ENCODE peak calls at places on chromosomes 12 and 14, in nine cellular contexts. J is AG09319; Y is natural killer cell; K is lower leg skin; C is NCI-H748 treated with DMSO at 0.1 percent for 48 hours; N is activated CD4-positive, alpha-beta T cell treated with anti-CD3 and anti-CD28 coated beads, Interleukin-2, amount 50 U/mL, for 24 hours; F is anterior cingulate cortex; V is posterior vena cava; R is ELR. P is an unnamed sample.

GRCh38 chr14:80930836-80931389 is 10.6 kb downstream of the CEP128 start:
- DNase-seq in J (peak), Y (no peak), K (no peak), C (no peak), N (peak), F (no peak), V (no peak), R (peak), P (peak)

GRCh38 chr14:69505338-69506240 is 21.1 kb downstream of the PLEKHD1 start:
- DNase-seq in J (no peak), Y (no peak), K (peak), C (no peak), N (no peak), F (no peak), V (no peak), R (peak), P (peak)

GRCh38 chr12:15855646-15856045 is 26.5 kb upstream of the STRAP start:
- DNase-seq in J (no peak), Y (no peak), K (no peak), C (no peak), N (no peak), F (no peak), V (no peak), R (peak), P (peak)

GRCh38 chr14:68269136-68269535 is 449.6 kb downstream of the RAD51B start:
- DNase-seq in J (no peak), Y (peak), K (no peak), C (no peak), N (no peak), F (no peak), V (no peak), R (peak), P (no peak)

GRCh38 chr14:21204167-21205025 is 48.5 kb upstream of the OR5AU1 start:
- DNase-seq in J (no peak), Y (no peak), K (no peak), C (no peak), N (no peak), F (no peak), V (peak), R (no peak), P (no peak)

GRCh38 chr14:74912801-74913200 is 10.3 kb downstream of the RPS6KL1 start:
- DNase-seq in J (no peak), Y (no peak), K (peak), C (no peak), N (no peak), F (no peak), V (no peak), R (no peak), P (no peak)

GRCh38 chr14:31992051-31992450 is 85.1 kb upstream of the ARHGAP5 start:
- DNase-seq in J (no peak), Y (no peak), K (no peak), C (no peak), N (no peak), F (no peak), V (no peak), R (peak), P (peak)

GRCh38 chr14:50038398-50039119 is 77.8 kb downstream of the VCPKMT start:
- DNase-seq in J (peak), Y (no peak), K (no peak), C (no peak), N (peak), F (no peak), V (no peak), R (peak), P (peak)

GRCh38 chr12:76882367-76882766 is 3.5 kb upstream of the CSRP2 start:
- DNase-seq in J (no peak), Y (no peak), K (no peak), C (no peak), N (no peak), F (no peak), V (no peak), R (no peak), P (no peak)

GRCh38 chr12:72547593-72547992 is 275.4 kb downstream of the TRHDE start:
- DNase-seq in J (peak), Y (no peak), K (no peak), C (no peak), N (no peak), F (no peak), V (no peak), R (peak), P (peak)

GRCh38 chr14:102183922-102184677 is 44.4 kb downstream of the WDR20 start:
- DNase-seq in J (no peak), Y (no peak), K (no peak), C (no peak), N (peak), F (peak), V (no peak), R (no peak), P (no peak)

GRCh38 chr14:73207615-73208014 is 29.7 kb upstream of the PAPLN start:
- DNase-seq in J (no peak), Y (no peak), K (no peak), C (no peak), N (no peak), F (no peak), V (no peak), R (no peak), P (no peak)

GRCh38 chr14:54106802-54107377 is 150.3 kb upstream of the BMP4 start:
- DNase-seq in J (no peak), Y (no peak), K (no peak), C (no peak), N (no peak), F (no peak), V (no peak), R (peak), P (peak)

GRCh38 chr12:26032290-26032689 is 73.8 kb downstream of the RASSF8 start:
- DNase-seq in J (no peak), Y (no peak), K (no peak), C (no peak), N (no peak), F (no peak), V (no peak), R (no peak), P (no peak)

P was measured in MCF 10A.